ENCODE peak calls at places on chromosome 2, in eight cellular contexts. Z is GM10248, V is GM23338, D is Calu3, T is neural crest cell, C is fibroblast of the aortic adventitia, M is foreskin keratinocyte, A is stomach. S is an unnamed sample.

GRCh38 chr2:227853204-227853629 is 18.2 kb upstream of the DAW1 start:
- DNase-seq in Z (no peak), V (no peak), D (no peak), T (no peak), C (peak; percentile 98), M (peak; percentile 92), A (no peak), S (no peak)

GRCh38 chr2:175976758-175977157 is 25.3 kb downstream of the LNPK start:
- DNase-seq in Z (no peak), V (no peak), D (no peak), T (no peak), C (peak; percentile 11), M (peak; percentile 25), A (no peak), S (no peak)

GRCh38 chr2:225367482-225367881 is 32.0 kb upstream of the NYAP2 start:
- DNase-seq in Z (no peak), V (peak; percentile 72), D (no peak), T (no peak), C (no peak), M (no peak), A (no peak), S (no peak)

GRCh38 chr2:212968284-212969081 is 182.9 kb downstream of the IKZF2 start:
- DNase-seq in Z (no peak), V (no peak), D (no peak), T (no peak), C (no peak), M (peak; percentile 87), A (no peak), S (no peak)

GRCh38 chr2:216535454-216535995 is 36.9 kb downstream of the RPL37A start:
- DNase-seq in Z (no peak), V (no peak), D (no peak), T (no peak), C (peak; percentile 82), M (peak; percentile 79), A (no peak), S (no peak)

GRCh38 chr2:221034973-221035372 is 537.1 kb downstream of the EPHA4 start:
- DNase-seq in Z (no peak), V (no peak), D (no peak), T (no peak), C (no peak), M (no peak), A (no peak), S (no peak)

GRCh38 chr2:74199275-74199701 is 873 bp downstream of the MTHFD2 start:
- DNase-seq in Z (no peak), V (no peak), D (no peak), T (no peak), C (no peak), M (no peak), A (no peak), S (no peak)

GRCh38 chr2:97857553-97857952 is 138.2 kb downstream of the TMEM131 start:
- DNase-seq in Z (no peak), V (no peak), D (no peak), T (no peak), C (no peak), M (no peak), A (no peak), S (no peak)

GRCh38 chr2:16085073-16085472 is 144.7 kb downstream of the MYCN start:
- DNase-seq in Z (no peak), V (no peak), D (no peak), T (no peak), C (no peak), M (no peak), A (no peak), S (no peak)

GRCh38 chr2:219630770-219631405 is 3.5 kb downstream of the SLC4A3 start:
- DNase-seq in Z (no peak), V (no peak), D (no peak), T (no peak), C (no peak), M (no peak), A (no peak), S (no peak)

GRCh38 chr2:16511041-16511440 is 154.6 kb downstream of the CYRIA start:
- DNase-seq in Z (no peak), V (no peak), D (no peak), T (no peak), C (no peak), M (no peak), A (no peak), S (no peak)

GRCh38 chr2:118430510-118431187 is 342.4 kb downstream of the INSIG2 start:
- DNase-seq in Z (no peak), V (no peak), D (peak; percentile 4), T (no peak), C (peak; percentile 86), M (peak; percentile 87), A (no peak), S (no peak)

GRCh38 chr2:196262606-196263005 is 91.2 kb upstream of the STK17B start:
- DNase-seq in Z (no peak), V (no peak), D (no peak), T (no peak), C (no peak), M (no peak), A (no peak), S (no peak)

GRCh38 chr2:10544252-10544651 is 96.1 kb upstream of the ODC1 start:
- DNase-seq in Z (no peak), V (no peak), D (no peak), T (no peak), C (no peak), M (no peak), A (no peak), S (peak; percentile 60)

GRCh38 chr2:180657054-180657453 is 323.4 kb upstream of the UBE2E3 start:
- DNase-seq in Z (no peak), V (no peak), D (peak; percentile 60), T (no peak), C (peak; percentile 56), M (peak; percentile 88), A (no peak), S (no peak)

GRCh38 chr2:197869501-197870111 is 65.2 kb downstream of the PLCL1 start:
- DNase-seq in Z (no peak), V (no peak), D (no peak), T (no peak), C (peak; percentile 77), M (peak; percentile 43), A (no peak), S (no peak)
- TF ChIP-seq CTCF in Z (no peak), V (no peak), D (no peak), T (no peak), C (no peak), M (no peak), A (no peak), S (no peak)

GRCh38 chr2:125471963-125472362 is 1184.0 kb upstream of the GYPC start:
- DNase-seq in Z (peak; percentile 67), V (peak; percentile 83), D (no peak), T (peak; percentile 43), C (peak; percentile 10), M (no peak), A (no peak), S (peak; percentile 39)
- TF ChIP-seq CTCF in Z (peak; percentile 76), V (peak; percentile 64), D (no peak), T (peak; percentile 67), C (peak; percentile 36), M (no peak), A (no peak), S (peak; percentile 75)

GRCh38 chr2:197359859-197360258 is 49.3 kb upstream of the ANKRD44 start:
- DNase-seq in Z (no peak), V (peak; percentile 52), D (no peak), T (no peak), C (no peak), M (no peak), A (no peak), S (no peak)
- TF ChIP-seq CTCF in Z (peak; percentile 10), V (peak; percentile 70), D (no peak), T (no peak), C (no peak), M (peak; percentile 23), A (no peak), S (peak; percentile 22)

GRCh38 chr2:217949448-217949847 is 53.3 kb downstream of the TNS1 start:
- DNase-seq in Z (no peak), V (no peak), D (no peak), T (no peak), C (no peak), M (peak; percentile 34), A (no peak), S (no peak)

GRCh38 chr2:217947341-217948316 is 55.2 kb downstream of the TNS1 start:
- DNase-seq in Z (no peak), V (peak; percentile 82), D (no peak), T (no peak), C (no peak), M (no peak), A (peak; percentile 28), S (no peak)

GRCh38 chr2:217948897-217949296 is 53.9 kb downstream of the TNS1 start:
- DNase-seq in Z (no peak), V (no peak), D (no peak), T (no peak), C (no peak), M (no peak), A (no peak), S (no peak)

GRCh38 chr2:217950401-217950871 is 52.4 kb downstream of the TNS1 start:
- DNase-seq in Z (no peak), V (no peak), D (no peak), T (no peak), C (no peak), M (no peak), A (peak; percentile 27), S (no peak)

DNA sequence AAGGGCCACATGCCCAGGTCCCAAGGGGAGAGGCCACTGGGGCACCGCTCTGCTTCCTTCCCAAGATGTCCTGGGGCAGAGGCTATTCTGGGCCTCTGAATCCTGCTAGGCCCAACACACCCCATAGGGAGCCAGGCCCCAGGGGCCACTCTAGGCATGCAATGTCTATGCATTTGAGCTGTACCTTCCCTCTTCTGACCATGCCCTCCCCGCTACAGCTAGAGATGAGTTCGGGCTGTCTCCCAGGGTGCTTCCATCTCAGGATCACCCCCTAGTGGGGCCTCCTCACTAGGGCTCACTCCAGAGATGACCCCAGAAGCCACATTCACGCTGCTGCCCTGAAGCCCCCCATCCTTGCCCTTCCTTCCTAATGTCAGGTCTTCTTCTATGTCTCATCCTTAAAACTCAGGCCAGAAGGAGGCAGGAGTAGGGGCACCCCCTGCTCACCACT is 54.4 kb downstream of the TNS1 start:
- DNase-seq in Z (no peak), V (no peak), D (no peak), T (no peak), C (no peak), M (no peak), A (no peak), S (no peak)
- TF ChIP-seq CTCF in Z (no peak), V (no peak), D (no peak), T (no peak), C (no peak), M (no peak), A (no peak), S (no peak)